ENCODE peak calls at places on chromosomes 16 and 17, in seven cellular contexts. One of them, this sample, is unnamed. For H3K36me3 and H3K4me1, the result is how much of the 10 kb centered on the place peaks cover.

GRCh38 chr17:57319806-57320205 is 63.5 kb downstream of the MSI2 start:
- DNase-seq in transverse colon: no peak
- DNase-seq in stomach: no peak
- DNase-seq in suprapubic skin: no peak
- DNase-seq in K562: no peak
- DNase-seq in HCT116: no peak
- DNase-seq in Panc1: no peak
- DNase-seq in this sample: no peak

GRCh38 chr17:57407287-57408063 is 151.2 kb downstream of the MSI2 start:
- DNase-seq in transverse colon: peak
- DNase-seq in stomach: peak
- DNase-seq in suprapubic skin: no peak
- DNase-seq in K562: no peak
- DNase-seq in HCT116: no peak
- DNase-seq in Panc1: no peak
- DNase-seq in this sample: peak

GRCh38 chr16:85354623-85355514 is 242.6 kb upstream of the CIBAR2 start:
- DNase-seq in transverse colon: no peak
- DNase-seq in stomach: no peak
- DNase-seq in suprapubic skin: no peak
- DNase-seq in K562: peak
- DNase-seq in HCT116: no peak
- DNase-seq in Panc1: no peak
- DNase-seq in this sample: no peak

GRCh38 chr16:72455743-72456659 is 284.0 kb upstream of the PMFBP1 start:
- DNase-seq in transverse colon: peak
- DNase-seq in stomach: peak
- DNase-seq in suprapubic skin: no peak
- DNase-seq in K562: no peak
- DNase-seq in HCT116: no peak
- DNase-seq in Panc1: no peak
- DNase-seq in this sample: no peak

GRCh38 chr17:81429353-81429774 is 34.1 kb downstream of the BAHCC1 start:
- DNase-seq in transverse colon: peak
- DNase-seq in stomach: peak
- DNase-seq in suprapubic skin: peak
- DNase-seq in K562: no peak
- DNase-seq in HCT116: no peak
- DNase-seq in Panc1: no peak
- DNase-seq in this sample: peak

GRCh38 chr17:82281076-82281475 is 7.6 kb upstream of the CSNK1D start:
- DNase-seq in transverse colon: no peak
- DNase-seq in stomach: no peak
- DNase-seq in suprapubic skin: no peak
- DNase-seq in K562: no peak
- DNase-seq in HCT116: no peak
- DNase-seq in Panc1: no peak
- DNase-seq in this sample: no peak

GRCh38 chr17:6998855-6999508 is 3.1 kb downstream of the ALOX12 start:
- DNase-seq in transverse colon: no peak
- DNase-seq in stomach: no peak
- DNase-seq in suprapubic skin: no peak
- DNase-seq in K562: peak
- DNase-seq in HCT116: no peak
- DNase-seq in Panc1: no peak
- DNase-seq in this sample: no peak

GRCh38 chr17:64174686-64175456 is 44.9 kb upstream of the ERN1 start:
- DNase-seq in transverse colon: no peak
- DNase-seq in stomach: no peak
- DNase-seq in suprapubic skin: no peak
- DNase-seq in K562: no peak
- DNase-seq in HCT116: no peak
- DNase-seq in Panc1: no peak
- DNase-seq in this sample: no peak

GRCh38 chr17:64411999-64412771 is 21.5 kb upstream of the PECAM1 start:
- DNase-seq in transverse colon: peak
- DNase-seq in stomach: no peak
- DNase-seq in suprapubic skin: peak
- DNase-seq in K562: no peak
- DNase-seq in HCT116: no peak
- DNase-seq in Panc1: no peak
- DNase-seq in this sample: no peak

GRCh38 chr17:61009619-61010018 is 332.0 kb downstream of the BCAS3 start:
- DNase-seq in transverse colon: no peak
- DNase-seq in stomach: no peak
- DNase-seq in suprapubic skin: no peak
- DNase-seq in K562: no peak
- DNase-seq in HCT116: no peak
- DNase-seq in Panc1: no peak
- DNase-seq in this sample: no peak

GRCh38 chr17:17080781-17081180 is 38.5 kb downstream of the MPRIP start:
- DNase-seq in transverse colon: no peak
- DNase-seq in stomach: no peak
- DNase-seq in suprapubic skin: no peak
- DNase-seq in K562: no peak
- DNase-seq in HCT116: no peak
- DNase-seq in Panc1: no peak
- DNase-seq in this sample: peak

DNA sequence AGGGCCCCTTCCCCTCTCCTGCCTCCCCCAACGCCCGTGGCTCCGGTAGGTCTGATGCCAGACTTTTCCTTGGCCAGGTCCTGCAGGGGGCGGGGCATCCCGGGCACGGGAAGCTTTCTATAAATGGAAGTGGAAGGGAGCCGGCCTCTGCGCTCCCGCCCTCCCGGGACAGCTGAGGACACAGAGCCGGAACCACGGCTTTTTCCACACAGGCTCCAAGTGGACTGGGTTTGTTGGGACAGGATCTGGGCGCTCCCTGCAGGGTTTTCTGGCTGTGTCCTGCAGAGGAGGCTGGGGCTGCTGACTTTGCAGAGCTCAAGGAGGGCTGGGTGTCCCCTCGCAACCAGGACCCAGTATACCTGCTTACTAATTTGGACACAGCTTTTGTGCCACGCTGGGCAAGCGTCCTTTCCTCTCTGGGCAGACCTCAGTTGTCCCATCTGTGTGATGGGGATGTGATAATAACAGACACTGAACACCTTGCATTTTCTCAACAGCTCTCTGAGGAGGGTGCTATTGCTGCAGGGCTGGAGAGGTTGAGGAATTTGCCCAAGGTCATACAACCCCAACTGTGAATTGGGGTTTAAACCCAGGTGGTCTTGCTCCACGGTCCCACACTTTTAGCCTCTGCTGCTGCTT is 1.8 kb downstream of the TNS4 start:
- DNase-seq in transverse colon: peak
- DNase-seq in stomach: peak
- DNase-seq in suprapubic skin: peak
- DNase-seq in K562: no peak
- DNase-seq in HCT116: no peak
- DNase-seq in Panc1: no peak
- DNase-seq in this sample: peak
- TF ChIP-seq POLR2AphosphoS5 in transverse colon: peak
- TF ChIP-seq POLR2AphosphoS5 in stomach: peak
- TF ChIP-seq POLR2AphosphoS5 in suprapubic skin: no peak
- TF ChIP-seq POLR2AphosphoS5 in K562: no peak
- TF ChIP-seq POLR2AphosphoS5 in HCT116: no peak
- TF ChIP-seq POLR2AphosphoS5 in Panc1: no peak
- TF ChIP-seq POLR2AphosphoS5 in this sample: peak

GRCh38 chr17:38942641-38943040 is 17.2 kb downstream of the LASP1NB start:
- DNase-seq in transverse colon: no peak
- DNase-seq in stomach: no peak
- DNase-seq in suprapubic skin: no peak
- DNase-seq in K562: no peak
- DNase-seq in HCT116: no peak
- DNase-seq in Panc1: no peak
- DNase-seq in this sample: no peak
- H3K36me3 ChIP-seq in transverse colon: under half
- H3K36me3 ChIP-seq in stomach: under half
- H3K36me3 ChIP-seq in suprapubic skin: under half
- H3K36me3 ChIP-seq in K562: under half
- H3K36me3 ChIP-seq in HCT116: under half
- H3K36me3 ChIP-seq in Panc1: under half
- H3K36me3 ChIP-seq in this sample: under half

GRCh38 chr16:8703693-8704092 is 29.3 kb downstream of the ABAT start:
- DNase-seq in transverse colon: no peak
- DNase-seq in stomach: no peak
- DNase-seq in suprapubic skin: no peak
- DNase-seq in K562: no peak
- DNase-seq in HCT116: no peak
- DNase-seq in Panc1: no peak
- DNase-seq in this sample: no peak
- H3K4me1 ChIP-seq in transverse colon: under half
- H3K4me1 ChIP-seq in stomach: under half
- H3K4me1 ChIP-seq in suprapubic skin: under half
- H3K4me1 ChIP-seq in K562: under half
- H3K4me1 ChIP-seq in HCT116: under half
- H3K4me1 ChIP-seq in Panc1: under half
- H3K4me1 ChIP-seq in this sample: under half

GRCh38 chr17:31740611-31741082 is 118.4 kb downstream of the COPRS start:
- DNase-seq in transverse colon: no peak
- DNase-seq in stomach: no peak
- DNase-seq in suprapubic skin: no peak
- DNase-seq in K562: no peak
- DNase-seq in HCT116: no peak
- DNase-seq in Panc1: no peak
- DNase-seq in this sample: no peak
- TF ChIP-seq POLR2AphosphoS5 in transverse colon: no peak
- TF ChIP-seq POLR2AphosphoS5 in stomach: no peak
- TF ChIP-seq POLR2AphosphoS5 in suprapubic skin: no peak
- TF ChIP-seq POLR2AphosphoS5 in K562: no peak
- TF ChIP-seq POLR2AphosphoS5 in HCT116: no peak
- TF ChIP-seq POLR2AphosphoS5 in Panc1: no peak
- TF ChIP-seq POLR2AphosphoS5 in this sample: no peak

GRCh38 chr16:24969071-24969470 is 46.1 kb downstream of the ARHGAP17 start:
- DNase-seq in transverse colon: no peak
- DNase-seq in stomach: no peak
- DNase-seq in suprapubic skin: peak
- DNase-seq in K562: no peak
- DNase-seq in HCT116: no peak
- DNase-seq in Panc1: no peak
- DNase-seq in this sample: no peak

GRCh38 chr16:24972608-24973220 is 42.5 kb downstream of the ARHGAP17 start:
- DNase-seq in transverse colon: no peak
- DNase-seq in stomach: no peak
- DNase-seq in suprapubic skin: no peak
- DNase-seq in K562: no peak
- DNase-seq in HCT116: no peak
- DNase-seq in Panc1: no peak
- DNase-seq in this sample: no peak

GRCh38 chr16:24970708-24971107 is 44.5 kb downstream of the ARHGAP17 start:
- DNase-seq in transverse colon: no peak
- DNase-seq in stomach: no peak
- DNase-seq in suprapubic skin: no peak
- DNase-seq in K562: no peak
- DNase-seq in HCT116: no peak
- DNase-seq in Panc1: no peak
- DNase-seq in this sample: no peak

GRCh38 chr16:24973771-24974461 is 41.3 kb downstream of the ARHGAP17 start:
- DNase-seq in transverse colon: no peak
- DNase-seq in stomach: no peak
- DNase-seq in suprapubic skin: no peak
- DNase-seq in K562: no peak
- DNase-seq in HCT116: no peak
- DNase-seq in Panc1: no peak
- DNase-seq in this sample: no peak

DNA sequence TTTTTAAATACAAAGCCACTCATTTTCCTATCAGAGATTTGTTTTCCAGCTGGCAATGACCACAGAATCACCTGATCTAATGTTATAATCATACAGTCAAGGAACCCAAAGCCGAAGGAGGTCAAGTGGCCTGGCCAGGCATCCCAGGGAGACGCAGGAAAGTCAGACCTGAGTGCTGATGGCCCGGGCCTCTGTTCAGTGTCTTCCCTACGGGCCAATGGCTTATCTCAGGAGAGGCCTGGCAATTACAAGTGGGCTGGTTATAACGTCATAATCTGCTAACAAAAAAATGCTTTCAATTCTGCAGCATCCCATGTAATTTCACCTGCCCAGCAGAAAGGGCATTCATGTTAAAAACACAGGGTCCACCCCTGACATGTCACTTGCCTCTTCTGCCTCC is 43.5 kb downstream of the ARHGAP17 start:
- DNase-seq in transverse colon: no peak
- DNase-seq in stomach: no peak
- DNase-seq in suprapubic skin: no peak
- DNase-seq in K562: no peak
- DNase-seq in HCT116: no peak
- DNase-seq in Panc1: no peak
- DNase-seq in this sample: no peak
- H3K36me3 ChIP-seq in transverse colon: under half
- H3K36me3 ChIP-seq in stomach: half or more
- H3K36me3 ChIP-seq in suprapubic skin: half or more
- H3K36me3 ChIP-seq in K562: half or more
- H3K36me3 ChIP-seq in HCT116: under half
- H3K36me3 ChIP-seq in Panc1: under half
- H3K36me3 ChIP-seq in this sample: under half

GRCh38 chr17:69275751-69276150 is 47.1 kb upstream of the ABCA10 start:
- DNase-seq in transverse colon: no peak
- DNase-seq in stomach: no peak
- DNase-seq in suprapubic skin: no peak
- DNase-seq in K562: no peak
- DNase-seq in HCT116: no peak
- DNase-seq in Panc1: no peak
- DNase-seq in this sample: no peak
- H3K4me1 ChIP-seq in transverse colon: under half
- H3K4me1 ChIP-seq in stomach: under half
- H3K4me1 ChIP-seq in suprapubic skin: under half
- H3K4me1 ChIP-seq in K562: under half
- H3K4me1 ChIP-seq in HCT116: under half
- H3K4me1 ChIP-seq in Panc1: under half
- H3K4me1 ChIP-seq in this sample: under half

GRCh38 chr16:86798247-86799041 is 220.1 kb downstream of the FOXL1 start:
- DNase-seq in transverse colon: no peak
- DNase-seq in stomach: no peak
- DNase-seq in suprapubic skin: no peak
- DNase-seq in K562: no peak
- DNase-seq in HCT116: no peak
- DNase-seq in Panc1: no peak
- DNase-seq in this sample: peak

GRCh38 chr16:86799367-86799766 is 221.0 kb downstream of the FOXL1 start:
- DNase-seq in transverse colon: no peak
- DNase-seq in stomach: no peak
- DNase-seq in suprapubic skin: no peak
- DNase-seq in K562: no peak
- DNase-seq in HCT116: no peak
- DNase-seq in Panc1: no peak
- DNase-seq in this sample: no peak

GRCh38 chr16:86797700-86798099 is 219.4 kb downstream of the FOXL1 start:
- DNase-seq in transverse colon: no peak
- DNase-seq in stomach: no peak
- DNase-seq in suprapubic skin: no peak
- DNase-seq in K562: no peak
- DNase-seq in HCT116: no peak
- DNase-seq in Panc1: no peak
- DNase-seq in this sample: no peak

GRCh38 chr16:86802013-86802412 is 223.7 kb downstream of the FOXL1 start:
- DNase-seq in transverse colon: no peak
- DNase-seq in stomach: no peak
- DNase-seq in suprapubic skin: no peak
- DNase-seq in K562: no peak
- DNase-seq in HCT116: no peak
- DNase-seq in Panc1: no peak
- DNase-seq in this sample: no peak

GRCh38 chr16:86800914-86801313 is 222.6 kb downstream of the FOXL1 start:
- DNase-seq in transverse colon: no peak
- DNase-seq in stomach: no peak
- DNase-seq in suprapubic skin: no peak
- DNase-seq in K562: no peak
- DNase-seq in HCT116: no peak
- DNase-seq in Panc1: no peak
- DNase-seq in this sample: no peak
- TF ChIP-seq POLR2AphosphoS5 in transverse colon: no peak
- TF ChIP-seq POLR2AphosphoS5 in stomach: no peak
- TF ChIP-seq POLR2AphosphoS5 in suprapubic skin: no peak
- TF ChIP-seq POLR2AphosphoS5 in K562: no peak
- TF ChIP-seq POLR2AphosphoS5 in HCT116: no peak
- TF ChIP-seq POLR2AphosphoS5 in Panc1: no peak
- TF ChIP-seq POLR2AphosphoS5 in this sample: no peak

This sample was measured in breast epithelium.